ENCODE peak calls at places on chromosomes 6 and 20, in six cellular contexts. B is HFFc6, F is heart left ventricle, V is OCI-LY7, O is thoracic aorta, H is bronchial epithelial cell. P is an unnamed sample.

GRCh38 chr6:131694832-131695426 is 6.3 kb downstream of the OR2A4 start:
- DNase-seq in B (peak), O (no peak), F (peak), H (peak), V (peak), P (peak)

GRCh38 chr20:41391587-41392001 is 25.0 kb upstream of the EMILIN3 start:
- DNase-seq in F (no peak), H (peak), V (no peak), B (no peak), O (no peak), P (no peak)

GRCh38 chr6:137631323-137631722 is 137.1 kb upstream of the OLIG3 start:
- DNase-seq in O (no peak), B (no peak), H (peak), V (no peak), F (no peak), P (no peak)

GRCh38 chr20:37229300-37229699 is 32.3 kb downstream of the GHRH start:
- DNase-seq in O (no peak), B (no peak), H (no peak), F (no peak), V (no peak), P (no peak)

GRCh38 chr6:144417686-144418085 is 132.6 kb downstream of the UTRN start:
- DNase-seq in O (no peak), F (no peak), H (peak), B (no peak), V (no peak), P (no peak)

GRCh38 chr6:169620171-169621125 is 81.4 kb downstream of the WDR27 start:
- DNase-seq in F (no peak), B (peak), O (no peak), H (peak), V (no peak), P (no peak)

GRCh38 chr20:64145458-64146300 is 18.6 kb upstream of the MYT1 start:
- DNase-seq in O (no peak), V (no peak), B (no peak), H (no peak), F (no peak), P (peak)

GRCh38 chr20:21099653-21100589 is 6.2 kb downstream of the LINC00237 start:
- DNase-seq in F (no peak), H (no peak), V (peak), O (no peak), B (no peak), P (peak)

GRCh38 chr6:113713665-113714064 is 143.5 kb upstream of the MARCKS start:
- DNase-seq in H (no peak), F (no peak), V (no peak), B (no peak), O (no peak), P (no peak)

GRCh38 chr6:22570185-22570551 is 802 bp downstream of the HDGFL1 start:
- DNase-seq in H (no peak), F (no peak), B (no peak), V (no peak), O (no peak), P (no peak)

GRCh38 chr6:170048615-170049256 is 242.1 kb downstream of the DLL1 start:
- DNase-seq in O (no peak), H (no peak), F (peak), B (no peak), V (no peak), P (peak)

GRCh38 chr20:37394543-37395410 is 48.8 kb downstream of the SRC start:
- DNase-seq in O (no peak), F (no peak), H (peak), B (no peak), V (no peak), P (peak)

GRCh38 chr6:56984374-56984773 is 29.5 kb downstream of the BEND6 start:
- DNase-seq in H (no peak), F (no peak), V (no peak), B (no peak), O (no peak), P (peak)

GRCh38 chr6:43150051-43150751 is 20.9 kb upstream of the SRF start:
- DNase-seq in H (no peak), O (no peak), B (no peak), V (no peak), F (no peak), P (no peak)

GRCh38 chr20:49482621-49483017 is at the start of gene KCNB1:
- DNase-seq in V (peak), H (no peak), O (no peak), B (peak), F (peak), P (peak)

GRCh38 chr6:134317471-134318131 is at the start of gene SGK1:
- DNase-seq in H (peak), B (peak), F (peak), O (no peak), V (no peak), P (no peak)

GRCh38 chr6:75205776-75206334 is at the start of gene COL12A1:
- DNase-seq in F (peak), B (peak), V (no peak), H (peak), O (peak), P (no peak)

GRCh38 chr6:81772741-81773140 is 20.3 kb upstream of the TENT5A start:
- DNase-seq in B (peak), F (no peak), H (peak), V (no peak), O (no peak), P (peak)

GRCh38 chr6:132132911-132133639 is 181.9 kb upstream of the CCN2 start:
- DNase-seq in V (no peak), H (peak), F (no peak), O (no peak), B (peak), P (no peak)

GRCh38 chr6:43271103-43271815 is 26.8 kb upstream of the SLC22A7 start:
- DNase-seq in F (no peak), H (no peak), V (peak), O (no peak), B (no peak), P (no peak)

GRCh38 chr20:46307139-46307998 is 929 bp downstream of the CDH22 start:
- DNase-seq in F (peak), V (peak), O (no peak), H (peak), B (peak), P (peak)

GRCh38 chr6:157631388-157631787 is 191.7 kb upstream of the SNX9 start:
- DNase-seq in B (no peak), H (no peak), V (no peak), F (no peak), O (no peak), P (no peak)

GRCh38 chr6:70338775-70339174 is 35.9 kb upstream of the COL9A1 start:
- DNase-seq in F (no peak), O (no peak), V (no peak), B (no peak), H (no peak), P (no peak)

GRCh38 chr6:10316327-10316726 is 98.5 kb downstream of the TFAP2A start:
- DNase-seq in O (no peak), H (peak), F (no peak), B (peak), V (no peak), P (no peak)

GRCh38 chr6:35192301-35192860 is 21.4 kb upstream of the SCUBE3 start:
- DNase-seq in F (no peak), H (no peak), B (no peak), V (no peak), O (no peak), P (no peak)

GRCh38 chr6:156449569-156449968 is 327.6 kb upstream of the ARID1B start:
- DNase-seq in V (no peak), F (no peak), H (no peak), B (no peak), O (no peak), P (no peak)

GRCh38 chr20:47691632-47692031 is 93.6 kb downstream of the SULF2 start:
- DNase-seq in F (no peak), H (no peak), B (peak), O (no peak), V (no peak), P (peak)

GRCh38 chr20:34365765-34366213 is 2.7 kb downstream of the ITCH start:
- DNase-seq in H (no peak), B (no peak), O (no peak), F (no peak), V (peak), P (peak)

GRCh38 chr6:16933532-16933931 is 168.3 kb upstream of the STMND1 start:
- DNase-seq in V (no peak), F (no peak), O (no peak), H (no peak), B (no peak), P (no peak)

GRCh38 chr6:149903938-149904611 is 6.2 kb upstream of the RAET1E start:
- DNase-seq in F (no peak), O (no peak), B (no peak), V (no peak), H (no peak), P (no peak)

GRCh38 chr6:110415297-110415916 is at the start of gene DDO:
- DNase-seq in F (peak), B (peak), H (no peak), O (peak), V (no peak), P (no peak)

GRCh38 chr6:96468681-96469224 is 52.9 kb upstream of the UFL1 start:
- DNase-seq in F (no peak), V (peak), B (no peak), H (no peak), O (no peak), P (peak)

GRCh38 chr6:39934060-39934757 is at the start of gene MOCS1:
- DNase-seq in V (no peak), H (peak), O (peak), B (peak), F (peak), P (no peak)

GRCh38 chr20:56735087-56735642 is 106.1 kb downstream of the TFAP2C start:
- DNase-seq in H (no peak), O (no peak), V (no peak), F (no peak), B (no peak), P (no peak)

GRCh38 chr20:50232651-50233324 is 42.2 kb downstream of the CEBPB start:
- DNase-seq in H (no peak), B (no peak), V (no peak), F (no peak), O (no peak), P (no peak)

DNA sequence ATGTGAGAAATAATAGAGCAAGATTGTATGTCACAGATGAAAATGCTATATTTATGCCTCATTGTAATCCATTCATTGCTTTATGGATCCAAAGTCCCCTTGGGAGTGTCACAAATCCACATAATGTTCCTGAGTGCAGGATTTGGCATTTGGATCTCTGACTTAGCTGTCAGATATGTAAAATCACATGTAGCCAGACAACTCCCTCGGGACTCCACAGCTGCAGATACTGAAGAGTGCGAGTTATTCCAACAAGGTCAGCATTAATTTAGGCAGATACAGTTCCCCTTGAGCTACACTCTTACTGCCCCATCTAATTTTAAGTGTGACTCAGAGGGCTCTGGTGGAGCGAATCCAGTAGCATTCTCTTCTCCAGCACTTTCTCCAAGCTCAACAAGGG is 433.2 kb downstream of the CD83 start:
- DNase-seq in H (no peak), O (no peak), V (peak), B (no peak), F (peak), P (no peak)
- TF ChIP-seq CTCF in H (no peak), O (no peak), V (no peak), B (no peak), F (no peak), P (no peak)

GRCh38 chr6:107968081-107968480 is 10.1 kb upstream of the SEC63 start:
- DNase-seq in V (no peak), O (no peak), F (no peak), B (no peak), H (no peak), P (no peak)

GRCh38 chr6:107957909-107958688 is at the start of gene SEC63:
- DNase-seq in B (peak), F (peak), O (peak), V (peak), H (peak), P (peak)

GRCh38 chr6:107965746-107966145 is 7.7 kb upstream of the SEC63 start:
- DNase-seq in F (no peak), O (no peak), H (peak), V (no peak), B (peak), P (no peak)

GRCh38 chr6:107957165-107957908 is 671 bp downstream of the SEC63 start:
- DNase-seq in O (no peak), B (peak), V (peak), F (peak), H (peak), P (peak)

GRCh38 chr6:107962723-107963122 is 4.7 kb upstream of the SEC63 start:
- DNase-seq in F (no peak), V (no peak), H (no peak), O (no peak), B (no peak), P (no peak)
- TF ChIP-seq CTCF in F (no peak), V (no peak), H (no peak), O (no peak), B (no peak), P (no peak)

GRCh38 chr6:101435028-101435427 is 41.5 kb downstream of the GRIK2 start:
- DNase-seq in V (no peak), O (no peak), F (no peak), H (no peak), B (no peak), P (no peak)
- TF ChIP-seq CTCF in V (no peak), O (no peak), F (no peak), H (no peak), B (no peak), P (no peak)

GRCh38 chr20:59737816-59738215 is 133.5 kb downstream of the PHACTR3 start:
- DNase-seq in F (no peak), B (no peak), O (no peak), V (no peak), H (no peak), P (no peak)

GRCh38 chr20:59735486-59735885 is 131.1 kb downstream of the PHACTR3 start:
- DNase-seq in B (no peak), V (no peak), O (no peak), H (no peak), F (no peak), P (no peak)

GRCh38 chr20:59737073-59737691 is 132.8 kb downstream of the PHACTR3 start:
- DNase-seq in H (no peak), O (no peak), V (no peak), B (no peak), F (no peak), P (no peak)

GRCh38 chr20:59735917-59736316 is 131.6 kb downstream of the PHACTR3 start:
- DNase-seq in H (no peak), V (no peak), F (no peak), B (no peak), O (no peak), P (peak)

GRCh38 chr20:59736366-59736765 is 132.0 kb downstream of the PHACTR3 start:
- DNase-seq in B (no peak), V (no peak), O (no peak), F (no peak), H (no peak), P (no peak)
- TF ChIP-seq CTCF in B (no peak), V (no peak), O (no peak), F (no peak), H (no peak), P (no peak)

GRCh38 chr6:168612586-168612985 is 171.6 kb downstream of the SMOC2 start:
- DNase-seq in H (no peak), V (no peak), O (no peak), B (no peak), F (no peak), P (no peak)

GRCh38 chr6:168618546-168619315 is 177.7 kb downstream of the SMOC2 start:
- DNase-seq in B (no peak), O (no peak), V (no peak), F (no peak), H (no peak), P (no peak)

GRCh38 chr6:168615837-168616236 is 174.9 kb downstream of the SMOC2 start:
- DNase-seq in V (no peak), O (no peak), H (no peak), F (no peak), B (no peak), P (no peak)

GRCh38 chr6:168619560-168620314 is 178.8 kb downstream of the SMOC2 start:
- DNase-seq in H (peak), B (no peak), V (no peak), O (no peak), F (no peak), P (peak)

GRCh38 chr6:168616807-168617756 is 176.1 kb downstream of the SMOC2 start:
- DNase-seq in O (no peak), H (no peak), B (no peak), F (peak), V (no peak), P (no peak)
- TF ChIP-seq CTCF in O (peak), H (peak), B (no peak), F (no peak), V (no peak), P (no peak)

GRCh38 chr6:12245763-12246720 is 44.1 kb upstream of the EDN1 start:
- DNase-seq in F (no peak), O (no peak), H (peak), B (peak), V (no peak), P (no peak)
- TF ChIP-seq CTCF in F (no peak), O (no peak), H (no peak), B (no peak), V (peak), P (no peak)

DNA sequence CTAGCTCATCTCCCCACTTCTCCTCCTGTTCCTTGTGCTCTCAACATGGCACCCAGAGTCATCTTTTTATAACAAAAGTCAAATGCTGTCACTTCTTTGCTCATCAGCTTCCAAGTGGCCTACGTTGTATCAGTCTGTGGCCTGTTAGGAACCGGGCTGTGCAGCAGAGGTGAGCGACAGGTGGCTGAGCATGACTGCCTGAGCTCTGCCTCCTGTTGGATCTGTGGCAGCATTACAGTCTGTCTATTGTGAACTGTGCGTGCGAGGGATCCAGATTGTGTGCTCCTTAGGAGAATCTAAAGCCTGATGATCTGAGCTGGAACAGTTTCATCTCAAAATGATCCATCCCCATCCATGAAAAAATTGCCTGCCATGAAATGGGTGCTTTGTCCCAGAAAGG is 129.6 kb downstream of the FNDC1 start:
- DNase-seq in O (no peak), F (no peak), B (no peak), V (no peak), H (no peak), P (no peak)
- TF ChIP-seq CTCF in O (no peak), F (no peak), B (no peak), V (peak), H (no peak), P (no peak)

GRCh38 chr6:93549868-93550267 is 130.5 kb upstream of the EPHA7 start:
- DNase-seq in H (no peak), F (no peak), B (no peak), V (no peak), O (no peak), P (no peak)
- TF ChIP-seq CTCF in H (no peak), F (no peak), B (no peak), V (no peak), O (no peak), P (no peak)

P was measured in NB4.